ENCODE peak calls at places on chromosomes 7 and 10, in six cellular contexts. W, U, I, Q, A and J are unnamed samples.

GRCh38 chr7:46220066-46220630 is 299.1 kb upstream of the IGFBP3 start:
- DNase-seq in W (no peak), U (no peak), I (no peak), Q (no peak), A (no peak), J (peak; percentile 99)

GRCh38 chr10:11527068-11527467 is 84.4 kb downstream of the USP6NL start:
- DNase-seq in W (peak; percentile 4), U (no peak), I (no peak), Q (no peak), A (no peak), J (no peak)

GRCh38 chr7:75534727-75535307 is 42.7 kb downstream of the SPDYE5 start:
- DNase-seq in W (peak; percentile 10), U (peak; percentile 33), I (peak; percentile 29), Q (no peak), A (no peak), J (peak; percentile 26)

GRCh38 chr7:158858592-158859503 is 2.5 kb downstream of the DYNC2I1 start:
- DNase-seq in W (no peak), U (peak; percentile 7), I (no peak), Q (no peak), A (no peak), J (peak; percentile 3)

GRCh38 chr7:92888-93672 is 99.3 kb upstream of the FAM20C start:
- DNase-seq in W (no peak), U (no peak), I (no peak), Q (no peak), A (peak; percentile 49), J (no peak)

GRCh38 chr7:36048902-36049240 is 104.2 kb upstream of the EEPD1 start:
- DNase-seq in W (no peak), U (peak; percentile 28), I (no peak), Q (no peak), A (peak; percentile 19), J (no peak)

GRCh38 chr7:22193361-22194016 is 163.5 kb downstream of the RAPGEF5 start:
- DNase-seq in W (peak; percentile 51), U (peak; percentile 27), I (peak; percentile 13), Q (no peak), A (peak; percentile 69), J (no peak)

GRCh38 chr7:90530263-90530662 is 60.8 kb downstream of the PTTG1IP2 start:
- DNase-seq in W (peak; percentile 51), U (peak; percentile 26), I (no peak), Q (no peak), A (no peak), J (peak; percentile 92)

GRCh38 chr7:1811850-1812692 is 142.0 kb downstream of the ELFN1 start:
- DNase-seq in W (no peak), U (no peak), I (no peak), Q (peak; percentile 42), A (no peak), J (peak; percentile 46)

GRCh38 chr7:44431091-44431608 is 59.3 kb downstream of the NUDCD3 start:
- DNase-seq in W (no peak), U (no peak), I (no peak), Q (peak; percentile 31), A (no peak), J (no peak)

GRCh38 chr10:23818484-23818883 is 379.6 kb downstream of the OTUD1 start:
- DNase-seq in W (no peak), U (no peak), I (no peak), Q (no peak), A (no peak), J (no peak)

GRCh38 chr10:131726460-131726861 is 174.3 kb upstream of the PPP2R2D start:
- DNase-seq in W (no peak), U (no peak), I (no peak), Q (peak; percentile 24), A (peak; percentile 57), J (no peak)

GRCh38 chr10:66838656-66839055 is 87.2 kb upstream of the LRRTM3 start:
- DNase-seq in W (no peak), U (no peak), I (no peak), Q (no peak), A (no peak), J (no peak)

GRCh38 chr10:66842867-66843266 is 83.0 kb upstream of the LRRTM3 start:
- DNase-seq in W (no peak), U (no peak), I (no peak), Q (no peak), A (no peak), J (no peak)

GRCh38 chr10:66844176-66844947 is 81.5 kb upstream of the LRRTM3 start:
- DNase-seq in W (no peak), U (peak; percentile 17), I (no peak), Q (no peak), A (no peak), J (no peak)
- TF ChIP-seq CTCF in W (no peak), U (peak; percentile 9), I (peak; percentile 44), Q (no peak), A (no peak), J (no peak)

GRCh38 chr7:79008786-79009185 is 444.7 kb downstream of the MAGI2 start:
- DNase-seq in W (no peak), U (no peak), I (no peak), Q (no peak), A (no peak), J (no peak)

GRCh38 chr7:79009647-79010046 is 443.8 kb downstream of the MAGI2 start:
- DNase-seq in W (no peak), U (no peak), I (no peak), Q (no peak), A (no peak), J (no peak)

GRCh38 chr7:79011921-79012320 is 441.5 kb downstream of the MAGI2 start:
- DNase-seq in W (no peak), U (no peak), I (no peak), Q (no peak), A (no peak), J (no peak)
- H3K4me3 ChIP-seq in W (no peak overlapping the region), U (no peak overlapping the region), I (no peak overlapping the region), Q (no peak overlapping the region), A (no peak overlapping the region), J (no peak overlapping the region)

DNA sequence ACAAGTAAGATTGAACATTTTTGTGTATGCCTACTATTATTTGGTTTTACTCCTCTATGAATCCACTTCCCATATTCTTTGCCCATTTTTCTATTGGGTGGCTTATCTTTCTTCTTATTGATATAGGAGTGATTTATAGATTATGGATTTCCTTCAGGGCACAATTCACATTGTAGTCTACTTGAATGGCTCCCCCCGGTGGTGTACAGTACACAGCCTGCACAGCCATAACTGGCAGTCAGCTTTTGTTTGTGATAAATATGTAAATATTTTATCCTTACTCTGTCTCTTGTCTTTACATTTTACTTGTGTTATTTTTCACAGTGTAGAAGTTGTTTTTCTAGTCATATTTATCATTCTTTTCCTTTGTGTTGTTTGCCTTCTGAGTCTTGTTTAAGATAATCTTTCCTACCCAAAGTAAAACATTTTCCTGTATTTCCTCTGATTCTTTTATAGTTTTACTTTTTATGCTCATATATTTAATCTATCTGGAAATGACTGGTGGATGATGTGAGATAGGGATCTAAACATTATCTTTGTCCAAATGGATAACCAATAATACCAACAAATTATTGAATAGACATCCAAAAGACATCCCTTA is 23.9 kb upstream of the CALD1 start:
- DNase-seq in W (peak; percentile 62), U (peak; percentile 57), I (no peak), Q (no peak), A (no peak), J (peak; percentile 57)
- TF ChIP-seq CTCF in W (peak; percentile 83), U (peak; percentile 79), I (peak; percentile 83), Q (no peak), A (peak; percentile 54), J (peak; percentile 71)

DNA sequence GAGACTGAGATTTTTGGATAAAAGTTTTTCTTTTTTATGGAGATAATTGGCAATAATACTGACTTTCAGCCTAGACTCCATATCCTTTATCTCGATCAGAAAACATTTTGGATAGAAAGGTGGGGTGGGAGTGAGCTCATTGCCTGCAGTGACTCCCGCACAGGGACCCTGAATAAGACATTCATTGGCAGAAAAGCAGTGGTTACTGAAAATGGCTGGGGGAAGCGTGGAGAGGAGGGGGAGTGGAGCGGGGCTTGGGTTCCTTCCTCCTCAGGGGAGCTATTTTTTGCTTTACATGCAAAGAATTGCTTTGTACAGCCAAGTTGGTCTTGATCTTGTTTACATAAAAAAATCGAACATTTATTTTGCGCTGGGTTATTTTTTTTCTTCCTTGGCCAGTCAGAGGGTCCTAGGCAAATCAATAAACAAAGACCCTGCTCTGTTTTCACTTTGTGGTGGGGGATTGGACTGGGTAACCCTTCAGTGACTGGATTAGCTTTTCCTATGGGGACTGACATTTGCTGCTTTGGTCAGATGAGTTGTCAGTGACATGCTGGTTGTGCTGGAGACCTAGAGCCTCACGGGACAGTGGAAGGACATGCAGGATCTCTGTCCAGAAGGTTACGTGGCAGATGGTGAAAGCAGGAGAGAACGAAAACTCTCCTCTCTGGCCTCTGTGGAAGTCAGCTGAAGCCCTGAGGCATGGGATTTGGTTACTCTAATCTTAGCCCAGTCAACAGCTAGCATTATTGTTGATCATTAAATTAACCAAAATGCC is 90.2 kb upstream of the BMPER start:
- DNase-seq in W (no peak), U (no peak), I (no peak), Q (no peak), A (no peak), J (no peak)
- H3K4me3 ChIP-seq in W (no peak overlapping the region), U (no peak overlapping the region), I (no peak overlapping the region), Q (no peak overlapping the region), A (peak overlapping the region; percentile 59), J (no peak overlapping the region)